ENCODE peak calls at places on chromosomes 5 and 9, in six cellular contexts. V is left ventricle myocardium inferior; Q is CD8-positive, alpha-beta T cell; I is stomach; T is choroid plexus epithelial cell; E is BJ. F is an unnamed sample.

GRCh38 chr9:126844085-126844484 is 16.4 kb upstream of the ZBTB34 start:
- DNase-seq in V (no peak), Q (no peak), I (no peak), T (peak), E (peak), F (peak)

GRCh38 chr9:3001311-3001710 is 157.4 kb upstream of the PUM3 start:
- DNase-seq in V (no peak), Q (no peak), I (no peak), T (no peak), E (no peak), F (no peak)

GRCh38 chr9:90801507-90802289 is at the start of gene SYK:
- DNase-seq in V (peak), Q (no peak), I (peak), T (no peak), E (no peak), F (no peak)

GRCh38 chr5:173542159-173542558 is 74.3 kb downstream of the BOD1 start:
- DNase-seq in V (no peak), Q (no peak), I (no peak), T (no peak), E (no peak), F (no peak)

GRCh38 chr5:98016771-98017170 is 756.7 kb upstream of the RGMB start:
- DNase-seq in V (no peak), Q (no peak), I (no peak), T (peak), E (no peak), F (no peak)

GRCh38 chr9:18255747-18256146 is 218.2 kb upstream of the ADAMTSL1 start:
- DNase-seq in V (no peak), Q (no peak), I (no peak), T (no peak), E (no peak), F (no peak)

GRCh38 chr9:96317335-96317980 is 15.5 kb upstream of the HSD17B3 start:
- DNase-seq in V (peak), Q (peak), I (peak), T (peak), E (no peak), F (peak)

GRCh38 chr9:130884542-130885421 is 11.8 kb downstream of the QRFP start:
- DNase-seq in V (no peak), Q (no peak), I (no peak), T (no peak), E (no peak), F (no peak)

GRCh38 chr5:174412941-174413340 is 311.4 kb upstream of the MSX2 start:
- DNase-seq in V (no peak), Q (no peak), I (no peak), T (no peak), E (no peak), F (no peak)

GRCh38 chr5:82894754-82895153 is 182.4 kb downstream of the TMEM167A start:
- DNase-seq in V (no peak), Q (no peak), I (no peak), T (peak), E (no peak), F (no peak)

GRCh38 chr5:390571-391491 is 52.1 kb upstream of the EXOC3 start:
- DNase-seq in V (no peak), Q (peak), I (peak), T (no peak), E (no peak), F (no peak)

GRCh38 chr5:112146323-112146848 is 272.7 kb downstream of the EPB41L4A start:
- DNase-seq in V (no peak), Q (no peak), I (no peak), T (peak), E (peak), F (peak)

GRCh38 chr5:177496111-177497010 is 1.0 kb downstream of the PDLIM7 start:
- DNase-seq in V (peak), Q (no peak), I (peak), T (peak), E (no peak), F (peak)

GRCh38 chr5:154097031-154097430 is 58.3 kb downstream of the MFAP3 start:
- DNase-seq in V (no peak), Q (no peak), I (no peak), T (no peak), E (no peak), F (no peak)

GRCh38 chr5:153573326-153574033 is 83.0 kb downstream of the GRIA1 start:
- DNase-seq in V (peak), Q (no peak), I (no peak), T (no peak), E (no peak), F (no peak)

GRCh38 chr5:27158775-27159174 is 120.4 kb upstream of the CDH9 start:
- DNase-seq in V (no peak), Q (no peak), I (no peak), T (peak), E (no peak), F (no peak)

GRCh38 chr9:127912882-127913281 is 4.0 kb downstream of the ST6GALNAC4 start:
- DNase-seq in V (no peak), Q (no peak), I (peak), T (no peak), E (no peak), F (no peak)

GRCh38 chr5:66769839-66770617 is 173.8 kb downstream of the MAST4 start:
- DNase-seq in V (peak), Q (no peak), I (no peak), T (peak), E (no peak), F (peak)
- TF ChIP-seq CTCF in V (peak), Q (no peak), I (no peak), T (peak), E (no peak), F (peak)

DNA sequence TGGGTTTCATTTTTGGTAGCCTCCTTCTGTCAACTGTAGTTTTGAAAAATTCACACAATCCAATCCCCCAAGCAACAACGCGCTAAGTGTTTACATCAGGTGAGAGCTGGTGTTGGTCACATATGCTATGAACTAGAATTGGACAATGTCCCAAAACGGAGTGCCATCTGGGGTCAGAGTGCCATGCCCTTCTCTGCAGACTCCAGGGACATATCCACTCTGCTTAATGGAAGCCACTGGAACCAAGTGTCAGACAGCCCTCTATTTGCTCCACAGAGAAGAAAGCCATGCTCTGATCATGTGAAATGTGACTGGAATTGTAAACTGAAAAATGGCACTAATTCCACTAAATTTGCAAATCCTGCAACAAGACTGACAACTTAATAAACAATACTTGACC is 12.2 kb downstream of the ABCA1 start:
- DNase-seq in V (no peak), Q (no peak), I (no peak), T (no peak), E (no peak), F (no peak)
- H3K4me3 ChIP-seq in V (peak), Q (no peak), I (no peak), T (no peak), E (no peak), F (no peak)

GRCh38 chr5:172453986-172454354 is 355 bp downstream of the SH3PXD2B start:
- DNase-seq in V (peak), Q (no peak), I (no peak), T (no peak), E (no peak), F (peak)

GRCh38 chr5:172454355-172455086 is at the start of gene SH3PXD2B:
- DNase-seq in V (peak), Q (peak), I (peak), T (peak), E (no peak), F (peak)

GRCh38 chr5:172452398-172453205 is 1.7 kb downstream of the SH3PXD2B start:
- DNase-seq in V (no peak), Q (no peak), I (peak), T (peak), E (peak), F (peak)

GRCh38 chr5:172451771-172452197 is 2.5 kb downstream of the SH3PXD2B start:
- DNase-seq in V (no peak), Q (no peak), I (peak), T (peak), E (peak), F (peak)

GRCh38 chr5:172453206-172453985 is 929 bp downstream of the SH3PXD2B start:
- DNase-seq in V (no peak), Q (no peak), I (peak), T (peak), E (peak), F (peak)
- TF ChIP-seq CTCF in V (peak), Q (no peak), I (peak), T (peak), E (peak), F (peak)

GRCh38 chr9:129336130-129336528 is 158.1 kb upstream of the IER5L start:
- DNase-seq in V (no peak), Q (no peak), I (no peak), T (peak), E (no peak), F (peak)
- H3K4me3 ChIP-seq in V (peak), Q (peak), I (peak), T (no peak), E (no peak), F (peak)

F was measured in astrocyte of the spinal cord.